ENCODE peak calls at places on chromosome 7, in seven cellular contexts. One of them, this sample, is unnamed.
A peak's percentile ranks its signal among the peaks of the same experiment; 100 is the strongest.

GRCh38 chr7:18505870-18506460 is 10.4 kb downstream of the HDAC9 start:
- DNase-seq in PC-9: no peak
- DNase-seq in ovary: no peak
- DNase-seq in AG04450: no peak
- DNase-seq in tibial nerve: no peak
- DNase-seq in mesendoderm: no peak
- DNase-seq in SJSA1: peak; percentile 59
- DNase-seq in this sample: no peak

GRCh38 chr7:37234334-37234733 is 214.3 kb downstream of the ELMO1 start:
- DNase-seq in AG04450: no peak
- DNase-seq in tibial nerve: no peak
- DNase-seq in ovary: no peak
- DNase-seq in mesendoderm: no peak
- DNase-seq in PC-9: no peak
- DNase-seq in SJSA1: no peak
- DNase-seq in this sample: no peak

GRCh38 chr7:22255834-22256233 is 101.1 kb downstream of the RAPGEF5 start:
- DNase-seq in PC-9: no peak
- DNase-seq in tibial nerve: no peak
- DNase-seq in AG04450: no peak
- DNase-seq in SJSA1: no peak
- DNase-seq in ovary: no peak
- DNase-seq in mesendoderm: peak; percentile 52
- DNase-seq in this sample: no peak

GRCh38 chr7:64320547-64321495 is 7.1 kb downstream of the ZNF736 start:
- DNase-seq in mesendoderm: no peak
- DNase-seq in ovary: no peak
- DNase-seq in AG04450: no peak
- DNase-seq in PC-9: no peak
- DNase-seq in SJSA1: no peak
- DNase-seq in tibial nerve: no peak
- DNase-seq in this sample: no peak

GRCh38 chr7:112202819-112203218 is 3.4 kb downstream of the DOCK4 start:
- DNase-seq in SJSA1: no peak
- DNase-seq in AG04450: no peak
- DNase-seq in tibial nerve: no peak
- DNase-seq in mesendoderm: no peak
- DNase-seq in ovary: no peak
- DNase-seq in PC-9: no peak
- DNase-seq in this sample: no peak

GRCh38 chr7:106370542-106370941 is 85.8 kb upstream of the NAMPT start:
- DNase-seq in mesendoderm: no peak
- DNase-seq in tibial nerve: no peak
- DNase-seq in PC-9: no peak
- DNase-seq in ovary: no peak
- DNase-seq in AG04450: no peak
- DNase-seq in SJSA1: no peak
- DNase-seq in this sample: no peak

GRCh38 chr7:84144935-84145334 is 49.7 kb downstream of the SEMA3A start:
- DNase-seq in PC-9: no peak
- DNase-seq in tibial nerve: no peak
- DNase-seq in SJSA1: no peak
- DNase-seq in ovary: no peak
- DNase-seq in AG04450: no peak
- DNase-seq in mesendoderm: peak; percentile 48
- DNase-seq in this sample: no peak

GRCh38 chr7:76108540-76109233 is 60.8 kb downstream of the MDH2 start:
- DNase-seq in ovary: peak; percentile 55
- DNase-seq in SJSA1: no peak
- DNase-seq in AG04450: no peak
- DNase-seq in tibial nerve: no peak
- DNase-seq in mesendoderm: peak; percentile 4
- DNase-seq in PC-9: peak; percentile 56
- DNase-seq in this sample: no peak

GRCh38 chr7:35253182-35253679 is 669 bp downstream of the TBX20 start:
- DNase-seq in mesendoderm: peak; percentile 54
- DNase-seq in tibial nerve: no peak
- DNase-seq in SJSA1: no peak
- DNase-seq in AG04450: no peak
- DNase-seq in PC-9: no peak
- DNase-seq in ovary: no peak
- DNase-seq in this sample: no peak

GRCh38 chr7:90568213-90568612 is 27.9 kb upstream of the CDK14 start:
- DNase-seq in mesendoderm: no peak
- DNase-seq in PC-9: no peak
- DNase-seq in ovary: no peak
- DNase-seq in SJSA1: no peak
- DNase-seq in AG04450: no peak
- DNase-seq in tibial nerve: no peak
- DNase-seq in this sample: no peak

GRCh38 chr7:87712571-87712970 is 84.4 kb downstream of the RUNDC3B start:
- DNase-seq in SJSA1: no peak
- DNase-seq in AG04450: no peak
- DNase-seq in PC-9: no peak
- DNase-seq in ovary: no peak
- DNase-seq in mesendoderm: no peak
- DNase-seq in tibial nerve: no peak
- DNase-seq in this sample: no peak

GRCh38 chr7:41517771-41518170 is 185.1 kb downstream of the INHBA start:
- DNase-seq in tibial nerve: no peak
- DNase-seq in mesendoderm: no peak
- DNase-seq in PC-9: no peak
- DNase-seq in ovary: no peak
- DNase-seq in AG04450: no peak
- DNase-seq in SJSA1: no peak
- DNase-seq in this sample: no peak

GRCh38 chr7:144388950-144389349 is 14.5 kb downstream of the NOBOX start:
- DNase-seq in AG04450: no peak
- DNase-seq in SJSA1: no peak
- DNase-seq in PC-9: no peak
- DNase-seq in ovary: no peak
- DNase-seq in mesendoderm: peak; percentile 66
- DNase-seq in tibial nerve: no peak
- DNase-seq in this sample: no peak

GRCh38 chr7:1087952-1088920 is at the start of gene GPER1:
- DNase-seq in AG04450: no peak
- DNase-seq in tibial nerve: peak; percentile 32
- DNase-seq in PC-9: peak; percentile 75
- DNase-seq in ovary: peak; percentile 60
- DNase-seq in mesendoderm: peak; percentile 63
- DNase-seq in SJSA1: no peak
- DNase-seq in this sample: no peak
- H3K27ac ChIP-seq in AG04450: peak within 1 kb of the TSS; percentile 47
- H3K27ac ChIP-seq in tibial nerve: peak within 1 kb of the TSS; percentile 76
- H3K27ac ChIP-seq in PC-9: no peak within 1 kb of the TSS
- H3K27ac ChIP-seq in ovary: peak within 1 kb of the TSS; percentile 47
- H3K27ac ChIP-seq in mesendoderm: no peak within 1 kb of the TSS
- H3K27ac ChIP-seq in SJSA1: no peak within 1 kb of the TSS
- H3K27ac ChIP-seq in this sample: no peak within 1 kb of the TSS

DNA sequence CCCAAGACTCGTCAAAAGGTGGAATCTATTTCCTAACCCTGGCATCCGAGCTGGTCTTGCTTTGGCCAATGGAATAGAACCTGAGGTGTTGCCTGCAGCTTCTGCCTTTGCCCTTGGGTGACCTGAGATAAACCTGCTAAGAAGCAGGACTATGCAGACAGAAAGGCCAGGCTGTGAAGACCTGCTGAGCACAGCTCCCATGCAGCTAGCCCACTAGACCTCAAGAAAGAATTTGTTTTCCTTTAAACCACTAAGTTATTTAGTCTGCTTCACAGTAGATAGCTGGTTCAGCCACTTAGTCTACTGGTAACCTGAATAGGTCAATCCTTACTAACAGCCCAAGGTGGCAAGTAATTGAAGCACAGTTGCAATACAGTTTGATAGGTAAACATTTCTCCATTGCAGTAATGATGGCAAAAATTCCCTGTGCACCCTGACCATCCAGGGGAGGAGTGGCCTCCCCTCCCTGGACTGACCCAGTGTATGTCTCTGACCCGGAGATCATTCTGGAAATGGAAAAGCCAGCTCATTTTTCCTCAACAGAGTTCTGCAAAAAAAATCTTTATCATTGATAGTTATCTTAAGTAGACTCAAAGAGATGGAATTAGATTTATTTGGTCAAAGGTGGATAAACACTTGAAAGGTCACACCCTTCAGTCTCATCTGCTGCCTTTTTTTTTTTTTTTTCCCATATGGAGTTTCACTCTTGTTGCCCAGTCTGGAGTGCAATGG is 20.0 kb downstream of the TNS3 start:
- DNase-seq in tibial nerve: no peak
- DNase-seq in ovary: no peak
- DNase-seq in mesendoderm: no peak
- DNase-seq in AG04450: no peak
- DNase-seq in PC-9: no peak
- DNase-seq in SJSA1: no peak
- DNase-seq in this sample: no peak
- H3K27ac ChIP-seq in tibial nerve: no peak overlapping the region
- H3K27ac ChIP-seq in ovary: no peak overlapping the region
- H3K27ac ChIP-seq in mesendoderm: no peak overlapping the region
- H3K27ac ChIP-seq in AG04450: no peak overlapping the region
- H3K27ac ChIP-seq in PC-9: no peak overlapping the region
- H3K27ac ChIP-seq in SJSA1: no peak overlapping the region
- H3K27ac ChIP-seq in this sample: no peak overlapping the region

DNA sequence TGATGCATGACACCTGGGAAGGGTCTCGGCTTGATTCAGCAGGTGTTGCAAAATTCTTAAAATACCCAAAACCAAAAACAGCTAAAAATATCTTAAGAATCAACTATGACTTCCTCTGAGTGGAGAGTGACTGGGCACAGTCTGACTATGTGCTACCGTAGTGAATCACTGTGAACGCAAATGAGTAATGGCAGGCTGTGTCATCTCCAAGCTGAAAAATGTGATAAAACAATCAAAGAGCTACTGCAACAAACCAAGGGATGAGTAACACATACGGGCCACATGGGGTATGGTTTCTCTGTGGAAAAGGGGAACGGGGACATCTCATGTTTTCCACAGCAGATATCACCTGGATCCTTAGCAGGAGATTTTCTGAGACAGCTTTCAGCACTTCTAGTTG is 127.5 kb downstream of the ABCA13 start:
- DNase-seq in ovary: no peak
- DNase-seq in PC-9: no peak
- DNase-seq in SJSA1: no peak
- DNase-seq in tibial nerve: no peak
- DNase-seq in AG04450: no peak
- DNase-seq in mesendoderm: peak; percentile 5
- DNase-seq in this sample: peak; percentile 58
- H3K27ac ChIP-seq in ovary: no peak overlapping the region
- H3K27ac ChIP-seq in PC-9: no peak overlapping the region
- H3K27ac ChIP-seq in SJSA1: peak overlapping the region; percentile 21
- H3K27ac ChIP-seq in tibial nerve: no peak overlapping the region
- H3K27ac ChIP-seq in AG04450: no peak overlapping the region
- H3K27ac ChIP-seq in mesendoderm: no peak overlapping the region
- H3K27ac ChIP-seq in this sample: peak overlapping the region; percentile 76

GRCh38 chr7:3259711-3260424 is 41.2 kb upstream of the SDK1 start:
- DNase-seq in ovary: no peak
- DNase-seq in tibial nerve: no peak
- DNase-seq in SJSA1: no peak
- DNase-seq in mesendoderm: no peak
- DNase-seq in PC-9: no peak
- DNase-seq in AG04450: peak; percentile 26
- DNase-seq in this sample: no peak

GRCh38 chr7:3264693-3265339 is 36.2 kb upstream of the SDK1 start:
- DNase-seq in tibial nerve: no peak
- DNase-seq in ovary: no peak
- DNase-seq in mesendoderm: no peak
- DNase-seq in PC-9: no peak
- DNase-seq in AG04450: no peak
- DNase-seq in SJSA1: no peak
- DNase-seq in this sample: no peak

GRCh38 chr7:3254718-3255117 is 46.3 kb upstream of the SDK1 start:
- DNase-seq in SJSA1: no peak
- DNase-seq in mesendoderm: no peak
- DNase-seq in PC-9: no peak
- DNase-seq in ovary: no peak
- DNase-seq in AG04450: no peak
- DNase-seq in tibial nerve: no peak
- DNase-seq in this sample: no peak

GRCh38 chr7:3265388-3265787 is 35.7 kb upstream of the SDK1 start:
- DNase-seq in ovary: no peak
- DNase-seq in tibial nerve: no peak
- DNase-seq in mesendoderm: no peak
- DNase-seq in PC-9: no peak
- DNase-seq in SJSA1: no peak
- DNase-seq in AG04450: no peak
- DNase-seq in this sample: no peak

DNA sequence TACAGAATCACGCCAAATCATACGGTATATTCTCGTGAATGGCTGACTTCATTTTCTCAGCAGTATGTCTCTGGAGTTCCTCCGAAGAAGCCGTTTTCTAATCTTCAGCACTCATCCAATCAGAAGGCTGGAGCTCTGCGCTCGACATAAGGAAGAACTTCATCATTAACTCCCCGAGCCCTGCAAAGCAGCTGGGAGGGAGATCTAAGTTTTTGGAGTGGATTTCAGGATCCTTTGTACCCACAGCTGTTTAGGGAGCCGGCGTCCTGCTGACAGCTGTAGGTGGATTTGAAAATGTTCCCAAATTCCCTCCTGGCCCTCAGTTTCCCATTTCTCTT is 40.7 kb upstream of the SDK1 start:
- DNase-seq in SJSA1: no peak
- DNase-seq in mesendoderm: no peak
- DNase-seq in ovary: peak; percentile 15
- DNase-seq in PC-9: no peak
- DNase-seq in AG04450: no peak
- DNase-seq in tibial nerve: no peak
- DNase-seq in this sample: no peak
- H3K27ac ChIP-seq in SJSA1: peak overlapping the region; percentile 55
- H3K27ac ChIP-seq in mesendoderm: no peak overlapping the region
- H3K27ac ChIP-seq in ovary: peak overlapping the region; percentile 72
- H3K27ac ChIP-seq in PC-9: no peak overlapping the region
- H3K27ac ChIP-seq in AG04450: peak overlapping the region; percentile 77
- H3K27ac ChIP-seq in tibial nerve: no peak overlapping the region
- H3K27ac ChIP-seq in this sample: no peak overlapping the region

DNA sequence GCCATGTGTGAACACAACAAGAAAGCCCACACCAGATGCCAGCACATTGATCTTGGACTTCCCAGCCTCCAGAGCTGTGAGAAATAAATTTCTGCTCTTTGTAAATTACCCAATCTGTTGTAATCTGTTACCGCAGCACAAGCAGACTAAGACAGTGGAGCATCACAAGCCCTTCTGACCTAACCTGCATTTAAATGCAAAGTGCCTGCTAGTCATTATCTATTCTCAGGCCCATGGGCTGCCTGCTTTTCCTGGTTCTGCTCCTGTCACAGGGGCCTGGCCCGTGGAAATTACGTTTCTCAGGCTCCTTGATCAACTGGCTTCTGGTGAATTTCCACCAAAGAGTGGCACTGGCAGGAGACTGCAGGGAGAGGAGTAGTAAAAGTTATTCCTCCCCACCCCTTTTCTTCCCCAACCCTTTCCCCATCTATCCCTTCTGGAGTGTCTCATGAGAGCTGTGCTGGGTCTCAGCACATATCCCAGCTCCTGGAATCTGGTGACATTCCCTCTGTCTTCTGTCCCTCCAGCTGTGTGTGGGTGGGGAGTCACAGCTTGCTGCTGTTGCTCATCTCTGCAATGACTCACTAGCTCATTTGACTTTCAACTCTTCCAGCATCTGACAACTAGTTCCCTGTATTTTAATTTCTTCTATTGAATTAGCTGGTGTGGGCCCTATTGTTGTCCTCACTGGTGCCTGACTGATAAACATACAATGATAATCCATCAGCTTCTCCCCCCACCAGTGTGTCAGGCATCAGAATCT is 199.1 kb upstream of the AUTS2 start:
- DNase-seq in tibial nerve: no peak
- DNase-seq in ovary: no peak
- DNase-seq in AG04450: no peak
- DNase-seq in SJSA1: no peak
- DNase-seq in PC-9: no peak
- DNase-seq in mesendoderm: peak; percentile 95
- DNase-seq in this sample: no peak
- H3K27ac ChIP-seq in tibial nerve: no peak overlapping the region
- H3K27ac ChIP-seq in ovary: no peak overlapping the region
- H3K27ac ChIP-seq in AG04450: no peak overlapping the region
- H3K27ac ChIP-seq in SJSA1: no peak overlapping the region
- H3K27ac ChIP-seq in PC-9: no peak overlapping the region
- H3K27ac ChIP-seq in mesendoderm: peak overlapping the region; percentile 39
- H3K27ac ChIP-seq in this sample: no peak overlapping the region

This sample was measured in epithelial cell of prostate.